ENCODE peak calls at places on chromosomes 2 and 18, in four cellular contexts. T is CD8-positive, alpha-beta T cell; K is lung; D is cardiac muscle cell. Z is an unnamed sample.

GRCh38 chr2:127579231-127579630 is 43.7 kb downstream of the MYO7B start:
- DNase-seq in D (no peak), T (no peak), K (no peak), Z (peak)

GRCh38 chr2:176508984-176509383 is 239.7 kb downstream of the MTX2 start:
- DNase-seq in D (peak), T (no peak), K (no peak), Z (no peak)

GRCh38 chr2:225429718-225430117 is 30.2 kb downstream of the NYAP2 start:
- DNase-seq in K (no peak), T (no peak), D (peak), Z (no peak)

GRCh38 chr2:235642446-235643107 is 148.7 kb downstream of the AGAP1 start:
- DNase-seq in D (peak), T (no peak), K (no peak), Z (no peak)

GRCh38 chr18:44668280-44668975 is 12.3 kb upstream of the SETBP1 start:
- DNase-seq in D (no peak), T (no peak), K (no peak), Z (no peak)

GRCh38 chr18:44943201-44943881 is 262.7 kb downstream of the SETBP1 start:
- DNase-seq in K (no peak), D (peak), T (no peak), Z (no peak)

GRCh38 chr2:105546623-105546964 is 147.7 kb upstream of the FHL2 start:
- DNase-seq in D (no peak), T (no peak), K (no peak), Z (no peak)

GRCh38 chr2:120599656-120600055 is 136.0 kb upstream of the GLI2 start:
- DNase-seq in K (no peak), D (no peak), T (no peak), Z (no peak)

GRCh38 chr2:217933326-217933993 is 69.3 kb downstream of the TNS1 start:
- DNase-seq in T (no peak), K (no peak), D (no peak), Z (no peak)

GRCh38 chr18:9539283-9539682 is 64.0 kb downstream of the RALBP1 start:
- DNase-seq in D (no peak), K (no peak), T (no peak), Z (no peak)

GRCh38 chr2:218291934-218292699 is at the start of gene TMBIM1:
- DNase-seq in D (peak), K (peak), T (peak), Z (peak)

GRCh38 chr2:114082731-114083433 is 193.0 kb downstream of the ACTR3 start:
- DNase-seq in T (no peak), D (no peak), K (no peak), Z (no peak)

GRCh38 chr2:58341047-58341446 is 99.9 kb upstream of the FANCL start:
- DNase-seq in K (no peak), D (no peak), T (no peak), Z (no peak)

GRCh38 chr18:31684279-31685096 is at the start of gene B4GALT6:
- DNase-seq in D (peak), K (no peak), T (no peak), Z (no peak)

GRCh38 chr2:65281626-65282351 is 54.2 kb downstream of the ACTR2 start:
- DNase-seq in D (peak), T (no peak), K (no peak), Z (no peak)

GRCh38 chr2:4110273-4110672 is 406.9 kb downstream of the DCDC2C start:
- DNase-seq in T (no peak), D (no peak), K (no peak), Z (no peak)

GRCh38 chr2:23586691-23587090 is 201.7 kb downstream of the KLHL29 start:
- DNase-seq in D (no peak), T (no peak), K (no peak), Z (no peak)

GRCh38 chr18:74699455-74699854 is 101.8 kb downstream of the ZNF407 start:
- DNase-seq in D (no peak), K (no peak), T (no peak), Z (no peak)

GRCh38 chr2:28080911-28081310 is 190.4 kb downstream of the BABAM2 start:
- DNase-seq in T (no peak), K (no peak), D (peak), Z (no peak)

GRCh38 chr18:73908323-73908722 is 239.3 kb downstream of the FBXO15 start:
- DNase-seq in D (peak), K (no peak), T (no peak), Z (no peak)

GRCh38 chr2:43039376-43040080 is 186.9 kb downstream of the ZFP36L2 start:
- DNase-seq in K (no peak), T (no peak), D (no peak), Z (no peak)

GRCh38 chr2:130727286-130727924 is 1.5 kb upstream of the GPR148 start:
- DNase-seq in T (peak), D (peak), K (peak), Z (no peak)

GRCh38 chr18:50947899-50948298 is 19.9 kb upstream of the ELAC1 start:
- DNase-seq in T (no peak), D (peak), K (no peak), Z (no peak)

GRCh38 chr2:8413589-8414135 is 268.2 kb upstream of the ID2 start:
- DNase-seq in K (peak), T (no peak), D (peak), Z (no peak)

GRCh38 chr2:191677091-191677645 is 768 bp upstream of the NABP1 start:
- DNase-seq in K (peak), D (peak), T (no peak), Z (no peak)

GRCh38 chr2:174618179-174618578 is 20.6 kb upstream of the WIPF1 start:
- DNase-seq in K (no peak), T (no peak), D (no peak), Z (no peak)

GRCh38 chr18:56200381-56200831 is 438.0 kb downstream of the TXNL1 start:
- DNase-seq in K (no peak), T (no peak), D (peak), Z (no peak)

GRCh38 chr18:77114564-77115391 is 17.8 kb downstream of the MBP start:
- DNase-seq in D (peak), T (no peak), K (peak), Z (peak)

GRCh38 chr18:37470986-37471385 is 94.6 kb downstream of the CELF4 start:
- DNase-seq in K (no peak), D (no peak), T (no peak), Z (no peak)

GRCh38 chr2:104790901-104791495 is 62.9 kb upstream of the POU3F3 start:
- DNase-seq in D (no peak), K (no peak), T (no peak), Z (no peak)

GRCh38 chr18:55863876-55864275 is 275.9 kb upstream of the TCF4 start:
- DNase-seq in K (no peak), T (no peak), D (peak), Z (no peak)

GRCh38 chr18:30582078-30582477 is 460.5 kb downstream of the DSC3 start:
- DNase-seq in D (no peak), K (no peak), T (no peak), Z (no peak)

GRCh38 chr2:230868151-230868946 is 3.6 kb downstream of the ITM2C start:
- DNase-seq in T (no peak), D (peak), K (no peak), Z (peak)

GRCh38 chr2:96144481-96145027 is 686 bp downstream of the DUSP2 start:
- DNase-seq in T (no peak), D (no peak), K (no peak), Z (no peak)

GRCh38 chr2:88600038-88600465 is 27.2 kb downstream of the EIF2AK3 start:
- DNase-seq in T (peak), K (peak), D (peak), Z (no peak)

GRCh38 chr2:217669831-217670230 is 333.0 kb downstream of the TNS1 start:
- DNase-seq in T (no peak), K (no peak), D (no peak), Z (no peak)

GRCh38 chr2:200352631-200353030 is 46.1 kb downstream of the SPATS2L start:
- DNase-seq in K (no peak), T (no peak), D (peak), Z (no peak)

GRCh38 chr2:212811946-212812345 is 273.3 kb upstream of the ERBB4 start:
- DNase-seq in T (no peak), K (no peak), D (no peak), Z (no peak)

GRCh38 chr2:95734976-95735890 is 143.4 kb downstream of the TRIM43 start:
- DNase-seq in T (no peak), D (no peak), K (no peak), Z (no peak)

GRCh38 chr18:70454705-70455322 is 166.0 kb downstream of the SOCS6 start:
- DNase-seq in T (no peak), D (peak), K (no peak), Z (no peak)

GRCh38 chr18:70452501-70452900 is 163.7 kb downstream of the SOCS6 start:
- DNase-seq in D (no peak), T (no peak), K (no peak), Z (no peak)

GRCh38 chr18:70453058-70453775 is 164.4 kb downstream of the SOCS6 start:
- DNase-seq in D (peak), K (no peak), T (no peak), Z (no peak)

GRCh38 chr18:70448588-70448987 is 159.7 kb downstream of the SOCS6 start:
- DNase-seq in K (no peak), T (no peak), D (no peak), Z (no peak)

GRCh38 chr18:70450658-70451253 is 161.9 kb downstream of the SOCS6 start:
- DNase-seq in K (no peak), T (no peak), D (peak), Z (no peak)
- TF ChIP-seq CTCF in K (no peak), T (no peak), D (peak), Z (peak)

GRCh38 chr2:233031556-233032500 is 644 bp upstream of the NEU2 start:
- DNase-seq in T (no peak), K (no peak), D (no peak), Z (no peak)
- TF ChIP-seq CTCF in T (no peak), K (no peak), D (no peak), Z (no peak)

GRCh38 chr18:70205421-70206397 is at the start of gene RTTN:
- DNase-seq in T (peak), K (peak), D (peak), Z (peak)
- TF ChIP-seq CTCF in T (no peak), K (no peak), D (no peak), Z (no peak)

DNA sequence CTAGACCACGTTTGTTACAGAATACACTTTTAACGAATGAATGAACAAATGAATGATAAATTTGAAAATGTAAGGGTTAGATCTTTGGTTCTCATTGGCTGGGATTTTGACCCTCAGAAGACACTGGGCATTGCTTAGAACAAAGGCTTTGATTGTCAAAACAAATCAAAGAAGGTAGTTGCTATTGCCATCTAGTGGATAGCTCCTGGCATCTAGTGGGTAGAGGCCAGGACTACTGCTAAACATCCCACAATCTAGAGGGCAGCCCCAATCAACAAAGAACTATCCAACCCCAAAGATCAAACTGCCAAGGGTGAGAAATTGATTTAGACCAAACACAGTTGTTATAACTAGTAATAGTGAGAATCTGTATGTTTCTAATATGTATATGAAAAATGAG is 552.3 kb downstream of the KCNJ3 start:
- DNase-seq in T (no peak), K (no peak), D (no peak), Z (no peak)
- TF ChIP-seq CTCF in T (no peak), K (no peak), D (no peak), Z (peak)

DNA sequence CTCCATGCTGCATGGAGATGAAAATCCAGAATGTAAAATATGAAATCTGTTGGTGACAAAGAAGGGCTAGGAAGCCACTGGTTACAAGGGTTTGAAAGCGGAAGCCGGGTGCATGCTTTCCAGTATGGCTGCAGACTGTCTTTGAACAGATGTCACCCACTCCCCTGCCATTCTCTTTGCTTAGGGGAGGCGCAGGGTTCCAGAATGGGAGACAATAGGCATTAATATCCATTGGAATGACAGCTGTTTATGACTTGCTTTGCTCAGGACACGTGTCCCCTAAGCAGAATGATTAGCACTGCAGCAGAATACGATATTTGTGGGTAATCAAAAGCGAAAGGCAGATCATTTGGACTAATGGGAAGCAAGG is 25.9 kb upstream of the NRP2 start:
- DNase-seq in T (no peak), D (no peak), K (no peak), Z (no peak)
- TF ChIP-seq CTCF in T (no peak), D (no peak), K (no peak), Z (no peak)

DNA sequence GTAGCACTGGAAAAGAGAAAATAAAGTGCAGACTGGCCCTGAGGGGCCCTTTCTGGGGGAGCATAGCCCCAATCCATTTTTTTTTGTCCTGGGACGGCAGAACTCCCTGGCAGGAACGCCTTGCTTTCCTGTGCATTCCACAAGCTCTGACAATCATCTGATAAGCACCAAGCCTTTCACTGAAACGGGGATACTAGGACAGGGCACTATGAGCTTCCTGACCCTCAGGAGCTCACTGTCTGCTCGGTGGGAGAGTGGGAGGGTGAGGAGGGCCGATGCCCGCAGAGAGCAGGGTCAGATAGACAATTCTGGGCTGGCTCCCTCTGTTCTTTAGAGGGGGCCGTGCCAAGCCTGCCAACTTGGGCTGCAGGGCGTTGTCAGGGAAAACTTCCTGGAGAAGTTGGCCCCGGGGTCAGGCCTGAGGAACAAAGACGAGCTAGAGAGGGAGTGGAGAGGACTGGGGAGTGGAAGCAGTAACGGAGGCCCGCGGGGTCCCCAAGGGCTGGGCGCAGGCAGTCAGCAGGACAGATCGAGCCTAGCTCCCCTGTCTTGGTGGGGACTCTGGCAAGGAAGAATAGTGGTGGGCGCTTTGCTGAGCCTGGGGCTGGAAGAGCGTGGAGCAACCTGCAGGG is 82.0 kb downstream of the CTAGE1 start:
- DNase-seq in K (no peak), D (no peak), T (no peak), Z (no peak)
- TF ChIP-seq CTCF in K (no peak), D (no peak), T (no peak), Z (no peak)

GRCh38 chr2:38076250-38076709 is 329 bp upstream of the CYP1B1 start:
- DNase-seq in T (no peak), D (peak), K (peak), Z (no peak)
- TF ChIP-seq CTCF in T (no peak), D (no peak), K (no peak), Z (no peak)

GRCh38 chr2:181846359-181846758 is 45.2 kb upstream of the ITPRID2 start:
- DNase-seq in T (no peak), K (no peak), D (no peak), Z (no peak)

GRCh38 chr2:181849601-181850000 is 41.9 kb upstream of the ITPRID2 start:
- DNase-seq in D (no peak), T (no peak), K (no peak), Z (no peak)

GRCh38 chr2:181846840-181847554 is 44.5 kb upstream of the ITPRID2 start:
- DNase-seq in D (no peak), T (no peak), K (no peak), Z (no peak)

GRCh38 chr2:181847729-181848128 is 43.8 kb upstream of the ITPRID2 start:
- DNase-seq in T (no peak), D (no peak), K (no peak), Z (no peak)

DNA sequence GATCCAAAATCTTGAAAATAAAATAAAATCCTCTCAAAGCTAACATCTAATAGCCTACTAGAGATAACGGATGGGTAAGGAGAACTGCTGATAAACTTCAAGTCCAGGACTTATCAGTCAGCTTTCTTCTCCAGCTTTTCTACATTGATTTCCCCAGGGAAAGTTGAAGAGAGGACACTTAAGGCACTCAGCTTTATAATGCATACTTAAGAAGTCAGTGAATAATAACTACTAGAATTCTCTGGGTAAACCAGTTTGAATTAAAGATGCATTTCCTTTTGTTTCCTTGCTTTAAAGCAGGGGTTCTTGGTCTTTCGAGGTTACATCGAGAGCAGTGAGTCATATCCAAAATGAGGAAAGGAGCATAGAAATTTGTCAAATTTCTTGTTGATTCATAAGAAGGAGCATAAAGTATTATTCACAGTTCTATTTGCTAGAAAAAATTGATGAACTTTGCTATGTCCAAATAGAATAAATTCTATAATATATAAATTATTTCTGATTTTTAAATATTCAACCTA is 43.1 kb upstream of the ITPRID2 start:
- DNase-seq in K (no peak), T (no peak), D (no peak), Z (no peak)
- TF ChIP-seq CTCF in K (no peak), T (no peak), D (no peak), Z (no peak)

Z was measured in osteocyte.